ENCODE peak calls at places on chromosomes 1 and 21, in eight cellular contexts. R is heart right ventricle, H is ascending aorta, I is astrocyte of the spinal cord, Q is GM13977, U is GM23338, B is heart left ventricle, Y is cardiac muscle cell. N is an unnamed sample.

GRCh38 chr1:115705085-115706008 is 63.2 kb downstream of the CASQ2 start:
- DNase-seq in Y (no peak), H (no peak), Q (no peak), U (no peak), R (no peak), I (no peak), B (no peak), N (no peak)

GRCh38 chr1:234980657-234981396 is 147.8 kb downstream of the TOMM20 start:
- DNase-seq in R (peak; percentile 74), I (peak; percentile 97), U (no peak), Y (no peak), Q (peak; percentile 53), B (peak; percentile 81), H (peak; percentile 98), N (peak; percentile 94)

GRCh38 chr1:1577367-1578011 is 2.8 kb upstream of the SSU72 start:
- DNase-seq in R (no peak), Q (no peak), U (no peak), B (no peak), H (no peak), Y (no peak), I (no peak), N (no peak)

GRCh38 chr1:192877283-192877886 is 68.5 kb downstream of the RGS2 start:
- DNase-seq in B (no peak), Y (no peak), Q (no peak), H (no peak), R (no peak), I (peak; percentile 59), U (no peak), N (no peak)

GRCh38 chr1:205570796-205571537 is 60.8 kb downstream of the ELK4 start:
- DNase-seq in R (no peak), U (no peak), B (no peak), Y (no peak), I (no peak), H (no peak), Q (no peak), N (no peak)

GRCh38 chr1:98903261-98903660 is 101.4 kb downstream of the PLPPR5 start:
- DNase-seq in Y (no peak), I (peak; percentile 89), R (no peak), Q (no peak), U (no peak), H (no peak), B (no peak), N (no peak)

GRCh38 chr1:17033481-17033880 is 20.4 kb downstream of the SDHB start:
- DNase-seq in U (no peak), I (no peak), B (no peak), Q (no peak), R (no peak), H (no peak), Y (no peak), N (no peak)

GRCh38 chr1:81550753-81551152 is 250.0 kb upstream of the ADGRL2 start:
- DNase-seq in U (peak; percentile 55), I (no peak), Y (no peak), B (no peak), H (no peak), R (no peak), Q (no peak), N (no peak)

GRCh38 chr21:42022906-42023305 is 12.7 kb upstream of the ZBTB21 start:
- DNase-seq in B (no peak), Q (no peak), U (no peak), I (no peak), Y (no peak), H (no peak), R (no peak), N (no peak)

GRCh38 chr21:27157097-27157496 is 190.2 kb upstream of the ADAMTS5 start:
- DNase-seq in H (no peak), B (no peak), R (no peak), I (no peak), Y (no peak), Q (no peak), U (no peak), N (no peak)

GRCh38 chr1:171655215-171656116 is 3.0 kb upstream of the MYOC start:
- DNase-seq in Q (peak; percentile 67), Y (peak; percentile 86), I (peak; percentile 47), U (peak; percentile 92), B (peak; percentile 85), H (peak; percentile 78), R (peak; percentile 88), N (peak; percentile 90)

GRCh38 chr1:32816676-32817158 is 441 bp downstream of the YARS1 start:
- DNase-seq in I (peak; percentile 37), Q (no peak), U (peak; percentile 37), B (no peak), H (peak; percentile 65), R (no peak), Y (peak; percentile 45), N (no peak)

GRCh38 chr1:231134624-231135023 is 27.2 kb upstream of the TRIM67 start:
- DNase-seq in Q (no peak), R (no peak), U (no peak), Y (no peak), I (peak; percentile 35), B (no peak), H (no peak), N (no peak)

GRCh38 chr1:200038645-200038986 is 11.1 kb downstream of the NR5A2 start:
- DNase-seq in Q (peak; percentile 23), U (peak; percentile 96), H (no peak), Y (peak; percentile 49), I (no peak), B (no peak), R (no peak), N (no peak)

GRCh38 chr1:116311756-116312691 is 61.0 kb upstream of the ATP1A1 start:
- DNase-seq in H (no peak), B (no peak), Q (no peak), R (no peak), U (peak; percentile 5), I (no peak), Y (no peak), N (no peak)

GRCh38 chr1:167238713-167239112 is 18.0 kb downstream of the POU2F1 start:
- DNase-seq in H (no peak), R (no peak), U (no peak), B (no peak), I (no peak), Y (no peak), Q (no peak), N (no peak)

GRCh38 chr1:113684153-113684541 is 75.1 kb downstream of the PHTF1 start:
- DNase-seq in B (peak; percentile 30), Q (no peak), H (peak; percentile 67), U (no peak), Y (no peak), R (peak; percentile 56), I (peak; percentile 35), N (no peak)

GRCh38 chr1:110684476-110684875 is 9.7 kb upstream of the KCNA3 start:
- DNase-seq in Y (no peak), R (no peak), U (no peak), H (no peak), I (no peak), B (no peak), Q (no peak), N (no peak)

DNA sequence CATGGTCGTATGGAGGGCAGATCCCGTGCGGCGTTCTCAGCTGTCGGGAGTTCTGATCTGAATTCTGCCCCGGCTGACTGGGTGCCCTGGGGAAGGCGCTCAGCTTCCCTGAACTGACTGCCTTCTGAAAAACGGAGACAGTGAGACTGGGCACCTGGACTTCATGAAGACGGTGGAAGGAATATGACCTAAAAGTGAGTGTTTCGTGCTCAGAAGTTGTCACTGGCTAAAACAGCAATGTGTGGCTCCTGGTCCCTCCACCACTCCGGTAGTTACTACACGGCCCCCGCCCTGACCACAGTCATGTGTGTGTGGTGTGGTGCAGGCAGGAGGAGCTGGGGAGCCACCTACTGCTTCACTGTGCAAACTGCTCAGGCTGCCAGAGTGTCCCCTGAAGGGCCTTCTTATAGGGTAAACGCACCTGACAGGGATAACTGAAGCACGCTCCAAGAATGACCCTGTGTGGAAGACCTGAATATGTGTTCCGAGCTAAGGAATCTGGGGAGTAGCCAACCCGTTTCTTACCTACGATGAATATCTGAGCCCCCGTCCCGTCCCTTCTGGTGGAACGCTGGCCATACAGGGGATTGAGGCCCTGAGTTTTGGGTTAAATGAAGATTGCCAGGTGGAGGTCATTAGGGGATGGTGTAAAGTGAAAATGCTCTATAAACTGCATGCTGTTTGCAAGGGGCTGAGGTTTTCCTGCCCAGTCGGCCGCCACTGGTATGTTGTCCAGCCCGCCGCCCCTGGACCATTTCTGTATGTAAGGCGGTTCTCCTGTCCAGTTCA is 640 bp upstream of the MYOM3 start:
- DNase-seq in I (peak; percentile 73), H (peak; percentile 88), Q (peak; percentile 83), R (peak; percentile 69), Y (peak; percentile 69), U (peak; percentile 71), B (peak; percentile 81), N (peak; percentile 86)
- TF ChIP-seq CTCF in I (peak; percentile 82), H (peak; percentile 73), Q (peak; percentile 71), R (peak; percentile 58), Y (peak; percentile 60), U (peak; percentile 75), B (peak; percentile 72), N (peak; percentile 58)

GRCh38 chr1:188489336-188490112 is 1660.8 kb downstream of the PLA2G4A start:
- DNase-seq in U (peak; percentile 11), I (peak; percentile 42), Y (no peak), Q (no peak), R (no peak), H (no peak), B (no peak), N (no peak)
- TF ChIP-seq CTCF in U (peak; percentile 48), I (no peak), Y (no peak), Q (no peak), R (no peak), H (no peak), B (no peak), N (no peak)

DNA sequence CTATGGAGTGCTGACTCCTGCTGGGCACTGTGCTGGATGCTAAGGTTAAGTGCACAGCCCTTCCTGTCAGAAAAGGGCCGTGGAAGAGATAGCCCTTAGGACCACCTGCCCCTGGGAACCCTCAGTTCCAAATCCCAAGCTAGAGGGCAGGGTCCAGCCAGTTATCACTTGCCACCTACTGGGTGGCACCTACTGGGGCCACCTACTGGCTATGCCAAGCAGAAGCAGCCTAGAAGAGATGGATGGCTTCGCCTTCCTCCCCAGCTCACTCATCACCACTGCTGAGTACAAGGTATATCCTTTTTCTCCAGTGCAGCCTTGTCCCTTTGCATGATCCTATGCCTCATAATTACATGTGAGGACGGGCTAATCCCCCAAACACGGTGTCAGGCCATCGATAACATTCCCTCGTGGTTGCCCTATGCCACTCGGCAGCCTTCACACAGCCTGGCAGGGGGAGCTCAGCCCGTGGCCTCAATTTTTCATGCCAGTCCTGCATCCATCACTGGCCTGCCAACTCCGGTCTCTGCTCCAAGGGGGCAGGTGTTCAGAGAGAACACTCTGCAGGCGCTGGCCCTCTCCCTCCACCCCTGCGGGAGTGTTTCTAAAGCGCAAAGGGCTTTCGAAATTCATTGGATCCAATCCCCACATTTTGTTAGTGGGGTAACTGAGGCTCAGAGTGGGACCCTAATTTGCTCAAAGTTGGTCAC is 49.0 kb downstream of the SYT2 start:
- DNase-seq in I (no peak), R (no peak), Q (no peak), Y (no peak), B (no peak), U (peak; percentile 28), H (no peak), N (no peak)
- TF ChIP-seq CTCF in I (peak; percentile 31), R (peak; percentile 13), Q (peak; percentile 40), Y (no peak), B (peak; percentile 11), U (peak; percentile 62), H (no peak), N (peak; percentile 34)

DNA sequence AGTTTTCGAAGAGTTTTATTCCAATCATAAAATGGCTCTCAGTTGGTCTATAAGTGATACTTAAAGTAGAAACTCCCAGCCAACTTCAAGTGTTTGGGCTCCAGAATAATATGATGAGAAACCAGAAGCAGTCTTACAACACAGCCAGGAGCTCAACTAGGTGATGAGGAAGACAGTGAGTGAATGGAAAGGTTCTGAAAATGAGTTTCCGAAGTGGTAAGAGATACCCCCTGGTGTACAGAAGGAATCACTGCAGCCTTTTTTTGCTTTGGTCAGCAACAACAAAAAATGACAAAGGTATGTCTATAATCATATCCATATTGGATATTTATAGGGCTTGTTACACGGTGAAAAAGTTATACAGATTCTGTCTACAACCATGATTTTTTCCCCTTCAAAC is 16.5 kb downstream of the KRTAP19-1 start:
- DNase-seq in U (peak; percentile 67), R (no peak), Q (no peak), H (no peak), I (no peak), Y (peak; percentile 32), B (no peak), N (no peak)
- TF ChIP-seq CTCF in U (peak; percentile 61), R (peak; percentile 34), Q (no peak), H (no peak), I (peak; percentile 33), Y (no peak), B (peak; percentile 48), N (peak; percentile 48)

N was measured in activated CD8-positive, alpha-beta T cell treated with anti-CD3 and anti-CD28 coated beads for 36 hours.